ENCODE peak calls at places on chromosome 18, in nine cellular contexts. One of them, this sample, is unnamed.

GRCh38 chr18:26453370-26454030 is 94.9 kb downstream of the KCTD1 start:
- DNase-seq in adrenal gland: no peak
- DNase-seq in skeletal muscle cell: no peak
- DNase-seq in Peyer's patch: no peak
- DNase-seq in cardiac muscle cell: no peak
- DNase-seq in epithelial cell of esophagus: no peak
- DNase-seq in SK-N-SH: peak; percentile 43
- DNase-seq in fibroblast of lung: no peak
- DNase-seq in CD4-positive, alpha-beta memory T cell: no peak
- DNase-seq in this sample: no peak

GRCh38 chr18:58109251-58109650 is 65.2 kb downstream of the NEDD4L start:
- DNase-seq in adrenal gland: no peak
- DNase-seq in skeletal muscle cell: no peak
- DNase-seq in Peyer's patch: no peak
- DNase-seq in cardiac muscle cell: no peak
- DNase-seq in epithelial cell of esophagus: no peak
- DNase-seq in SK-N-SH: no peak
- DNase-seq in fibroblast of lung: no peak
- DNase-seq in CD4-positive, alpha-beta memory T cell: no peak
- DNase-seq in this sample: no peak

GRCh38 chr18:51107082-51107481 is 77.1 kb downstream of the SMAD4 start:
- DNase-seq in adrenal gland: peak; percentile 23
- DNase-seq in skeletal muscle cell: no peak
- DNase-seq in Peyer's patch: no peak
- DNase-seq in cardiac muscle cell: no peak
- DNase-seq in epithelial cell of esophagus: no peak
- DNase-seq in SK-N-SH: no peak
- DNase-seq in fibroblast of lung: no peak
- DNase-seq in CD4-positive, alpha-beta memory T cell: no peak
- DNase-seq in this sample: no peak

GRCh38 chr18:50559750-50560680 is at the start of gene MAPK4:
- DNase-seq in adrenal gland: peak; percentile 75
- DNase-seq in skeletal muscle cell: no peak
- DNase-seq in Peyer's patch: no peak
- DNase-seq in cardiac muscle cell: peak; percentile 76
- DNase-seq in epithelial cell of esophagus: peak; percentile 51
- DNase-seq in SK-N-SH: peak; percentile 89
- DNase-seq in fibroblast of lung: peak; percentile 2
- DNase-seq in CD4-positive, alpha-beta memory T cell: no peak
- DNase-seq in this sample: peak; percentile 33

GRCh38 chr18:77164762-77165485 is 32.3 kb upstream of the MBP start:
- DNase-seq in adrenal gland: no peak
- DNase-seq in skeletal muscle cell: no peak
- DNase-seq in Peyer's patch: no peak
- DNase-seq in cardiac muscle cell: no peak
- DNase-seq in epithelial cell of esophagus: no peak
- DNase-seq in SK-N-SH: no peak
- DNase-seq in fibroblast of lung: no peak
- DNase-seq in CD4-positive, alpha-beta memory T cell: no peak
- DNase-seq in this sample: no peak

GRCh38 chr18:45526120-45526841 is 89.0 kb upstream of the SLC14A2 start:
- DNase-seq in adrenal gland: no peak
- DNase-seq in skeletal muscle cell: no peak
- DNase-seq in Peyer's patch: no peak
- DNase-seq in cardiac muscle cell: no peak
- DNase-seq in epithelial cell of esophagus: no peak
- DNase-seq in SK-N-SH: peak; percentile 19
- DNase-seq in fibroblast of lung: peak; percentile 52
- DNase-seq in CD4-positive, alpha-beta memory T cell: no peak
- DNase-seq in this sample: no peak

GRCh38 chr18:45050712-45051639 is 370.3 kb downstream of the SETBP1 start:
- DNase-seq in adrenal gland: no peak
- DNase-seq in skeletal muscle cell: peak; percentile 86
- DNase-seq in Peyer's patch: no peak
- DNase-seq in cardiac muscle cell: no peak
- DNase-seq in epithelial cell of esophagus: peak; percentile 81
- DNase-seq in SK-N-SH: peak; percentile 12
- DNase-seq in fibroblast of lung: peak; percentile 98
- DNase-seq in CD4-positive, alpha-beta memory T cell: no peak
- DNase-seq in this sample: no peak

GRCh38 chr18:76493213-76494107 is 1.6 kb downstream of the ZNF516 start:
- DNase-seq in adrenal gland: peak; percentile 60
- DNase-seq in skeletal muscle cell: no peak
- DNase-seq in Peyer's patch: no peak
- DNase-seq in cardiac muscle cell: peak; percentile 45
- DNase-seq in epithelial cell of esophagus: peak; percentile 50
- DNase-seq in SK-N-SH: peak; percentile 33
- DNase-seq in fibroblast of lung: no peak
- DNase-seq in CD4-positive, alpha-beta memory T cell: peak; percentile 15
- DNase-seq in this sample: no peak

GRCh38 chr18:58194028-58194427 is 150.0 kb downstream of the NEDD4L start:
- DNase-seq in adrenal gland: no peak
- DNase-seq in skeletal muscle cell: no peak
- DNase-seq in Peyer's patch: no peak
- DNase-seq in cardiac muscle cell: peak; percentile 57
- DNase-seq in epithelial cell of esophagus: no peak
- DNase-seq in SK-N-SH: peak; percentile 57
- DNase-seq in fibroblast of lung: no peak
- DNase-seq in CD4-positive, alpha-beta memory T cell: no peak
- DNase-seq in this sample: no peak

GRCh38 chr18:10142496-10143160 is 228.8 kb downstream of the VAPA start:
- DNase-seq in adrenal gland: no peak
- DNase-seq in skeletal muscle cell: no peak
- DNase-seq in Peyer's patch: no peak
- DNase-seq in cardiac muscle cell: no peak
- DNase-seq in epithelial cell of esophagus: no peak
- DNase-seq in SK-N-SH: no peak
- DNase-seq in fibroblast of lung: peak; percentile 52
- DNase-seq in CD4-positive, alpha-beta memory T cell: no peak
- DNase-seq in this sample: no peak

GRCh38 chr18:524496-524895 is 24.0 kb upstream of the COLEC12 start:
- DNase-seq in adrenal gland: no peak
- DNase-seq in skeletal muscle cell: peak; percentile 69
- DNase-seq in Peyer's patch: no peak
- DNase-seq in cardiac muscle cell: no peak
- DNase-seq in epithelial cell of esophagus: no peak
- DNase-seq in SK-N-SH: no peak
- DNase-seq in fibroblast of lung: peak; percentile 63
- DNase-seq in CD4-positive, alpha-beta memory T cell: no peak
- DNase-seq in this sample: no peak

GRCh38 chr18:41072946-41073345 is 882.1 kb upstream of the PIK3C3 start:
- DNase-seq in adrenal gland: no peak
- DNase-seq in skeletal muscle cell: no peak
- DNase-seq in Peyer's patch: no peak
- DNase-seq in cardiac muscle cell: no peak
- DNase-seq in epithelial cell of esophagus: no peak
- DNase-seq in SK-N-SH: no peak
- DNase-seq in fibroblast of lung: peak; percentile 11
- DNase-seq in CD4-positive, alpha-beta memory T cell: no peak
- DNase-seq in this sample: no peak

DNA sequence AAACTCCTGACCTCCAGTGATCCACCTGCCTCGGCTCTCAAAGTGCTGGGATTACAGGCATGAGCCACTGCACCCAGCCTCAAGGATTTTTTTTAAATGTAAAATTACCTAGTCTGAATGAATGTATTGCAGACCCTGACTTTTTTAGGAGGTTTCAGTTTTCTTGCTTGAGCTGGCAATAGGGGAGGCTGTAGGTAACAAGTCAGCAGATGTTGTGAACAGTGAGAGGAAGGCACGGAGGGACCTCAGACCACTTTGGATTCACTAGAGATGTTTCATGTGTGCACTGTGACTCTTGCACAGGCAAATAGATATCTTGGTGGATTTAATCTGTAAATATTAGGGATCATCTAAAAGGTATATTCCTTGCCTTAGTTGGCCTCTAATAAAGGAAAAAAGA is 6.4 kb downstream of the NDUFV2 start:
- DNase-seq in adrenal gland: no peak
- DNase-seq in skeletal muscle cell: no peak
- DNase-seq in Peyer's patch: no peak
- DNase-seq in cardiac muscle cell: no peak
- DNase-seq in epithelial cell of esophagus: no peak
- DNase-seq in SK-N-SH: no peak
- DNase-seq in fibroblast of lung: no peak
- DNase-seq in CD4-positive, alpha-beta memory T cell: no peak
- DNase-seq in this sample: no peak
- H3K4me3 ChIP-seq in adrenal gland: no peak overlapping the region
- H3K4me3 ChIP-seq in skeletal muscle cell: no peak overlapping the region
- H3K4me3 ChIP-seq in Peyer's patch: no peak overlapping the region
- H3K4me3 ChIP-seq in cardiac muscle cell: no peak overlapping the region
- H3K4me3 ChIP-seq in epithelial cell of esophagus: no peak overlapping the region
- H3K4me3 ChIP-seq in SK-N-SH: no peak overlapping the region
- H3K4me3 ChIP-seq in fibroblast of lung: no peak overlapping the region
- H3K4me3 ChIP-seq in CD4-positive, alpha-beta memory T cell: no peak overlapping the region
- H3K4me3 ChIP-seq in this sample: no peak overlapping the region

GRCh38 chr18:3624818-3625716 is 175.1 kb downstream of the TGIF1 start:
- DNase-seq in adrenal gland: peak; percentile 67
- DNase-seq in skeletal muscle cell: peak; percentile 93
- DNase-seq in Peyer's patch: no peak
- DNase-seq in cardiac muscle cell: peak; percentile 7
- DNase-seq in epithelial cell of esophagus: peak; percentile 90
- DNase-seq in SK-N-SH: no peak
- DNase-seq in fibroblast of lung: peak; percentile 92
- DNase-seq in CD4-positive, alpha-beta memory T cell: peak; percentile 62
- DNase-seq in this sample: peak; percentile 42

GRCh38 chr18:3626927-3627240 is 176.9 kb downstream of the TGIF1 start:
- DNase-seq in adrenal gland: no peak
- DNase-seq in skeletal muscle cell: no peak
- DNase-seq in Peyer's patch: no peak
- DNase-seq in cardiac muscle cell: no peak
- DNase-seq in epithelial cell of esophagus: no peak
- DNase-seq in SK-N-SH: no peak
- DNase-seq in fibroblast of lung: no peak
- DNase-seq in CD4-positive, alpha-beta memory T cell: no peak
- DNase-seq in this sample: no peak

GRCh38 chr18:3625717-3626091 is 175.7 kb downstream of the TGIF1 start:
- DNase-seq in adrenal gland: no peak
- DNase-seq in skeletal muscle cell: no peak
- DNase-seq in Peyer's patch: no peak
- DNase-seq in cardiac muscle cell: no peak
- DNase-seq in epithelial cell of esophagus: no peak
- DNase-seq in SK-N-SH: no peak
- DNase-seq in fibroblast of lung: no peak
- DNase-seq in CD4-positive, alpha-beta memory T cell: no peak
- DNase-seq in this sample: no peak

GRCh38 chr18:3623769-3624545 is 174.0 kb downstream of the TGIF1 start:
- DNase-seq in adrenal gland: peak; percentile 91
- DNase-seq in skeletal muscle cell: peak; percentile 93
- DNase-seq in Peyer's patch: no peak
- DNase-seq in cardiac muscle cell: peak; percentile 70
- DNase-seq in epithelial cell of esophagus: peak; percentile 96
- DNase-seq in SK-N-SH: peak; percentile 70
- DNase-seq in fibroblast of lung: peak; percentile 96
- DNase-seq in CD4-positive, alpha-beta memory T cell: no peak
- DNase-seq in this sample: peak; percentile 85

DNA sequence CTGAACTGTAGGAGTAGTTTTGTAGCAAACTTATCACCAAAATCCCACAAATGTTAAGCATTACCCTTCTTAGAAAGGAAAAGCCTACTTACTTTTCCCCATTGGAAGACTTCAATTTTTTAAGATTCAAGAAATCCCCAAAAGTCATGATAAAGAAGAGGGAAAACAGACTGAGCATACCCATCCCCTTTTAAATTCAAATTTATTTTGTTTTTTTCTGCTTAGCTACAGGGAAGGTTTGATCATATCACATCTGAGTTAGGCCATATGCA is 174.5 kb downstream of the TGIF1 start:
- DNase-seq in adrenal gland: no peak
- DNase-seq in skeletal muscle cell: no peak
- DNase-seq in Peyer's patch: no peak
- DNase-seq in cardiac muscle cell: no peak
- DNase-seq in epithelial cell of esophagus: no peak
- DNase-seq in SK-N-SH: no peak
- DNase-seq in fibroblast of lung: no peak
- DNase-seq in CD4-positive, alpha-beta memory T cell: no peak
- DNase-seq in this sample: no peak
- H3K4me3 ChIP-seq in adrenal gland: no peak overlapping the region
- H3K4me3 ChIP-seq in skeletal muscle cell: peak overlapping the region; percentile 20
- H3K4me3 ChIP-seq in Peyer's patch: no peak overlapping the region
- H3K4me3 ChIP-seq in cardiac muscle cell: no peak overlapping the region
- H3K4me3 ChIP-seq in epithelial cell of esophagus: no peak overlapping the region
- H3K4me3 ChIP-seq in SK-N-SH: peak overlapping the region; percentile 53
- H3K4me3 ChIP-seq in fibroblast of lung: peak overlapping the region; percentile 50
- H3K4me3 ChIP-seq in CD4-positive, alpha-beta memory T cell: no peak overlapping the region
- H3K4me3 ChIP-seq in this sample: no peak overlapping the region

GRCh38 chr18:59783138-59783537 is 85.9 kb upstream of the CCBE1 start:
- DNase-seq in adrenal gland: peak; percentile 64
- DNase-seq in skeletal muscle cell: no peak
- DNase-seq in Peyer's patch: no peak
- DNase-seq in cardiac muscle cell: peak; percentile 59
- DNase-seq in epithelial cell of esophagus: peak; percentile 57
- DNase-seq in SK-N-SH: peak; percentile 68
- DNase-seq in fibroblast of lung: peak; percentile 79
- DNase-seq in CD4-positive, alpha-beta memory T cell: no peak
- DNase-seq in this sample: no peak

GRCh38 chr18:59784694-59785093 is 87.5 kb upstream of the CCBE1 start:
- DNase-seq in adrenal gland: peak; percentile 27
- DNase-seq in skeletal muscle cell: no peak
- DNase-seq in Peyer's patch: no peak
- DNase-seq in cardiac muscle cell: no peak
- DNase-seq in epithelial cell of esophagus: no peak
- DNase-seq in SK-N-SH: no peak
- DNase-seq in fibroblast of lung: no peak
- DNase-seq in CD4-positive, alpha-beta memory T cell: no peak
- DNase-seq in this sample: no peak

GRCh38 chr18:59792353-59792752 is 95.1 kb upstream of the CCBE1 start:
- DNase-seq in adrenal gland: no peak
- DNase-seq in skeletal muscle cell: no peak
- DNase-seq in Peyer's patch: no peak
- DNase-seq in cardiac muscle cell: no peak
- DNase-seq in epithelial cell of esophagus: no peak
- DNase-seq in SK-N-SH: no peak
- DNase-seq in fibroblast of lung: no peak
- DNase-seq in CD4-positive, alpha-beta memory T cell: no peak
- DNase-seq in this sample: no peak

GRCh38 chr18:59787998-59788875 is 91.0 kb upstream of the CCBE1 start:
- DNase-seq in adrenal gland: peak; percentile 42
- DNase-seq in skeletal muscle cell: peak; percentile 68
- DNase-seq in Peyer's patch: no peak
- DNase-seq in cardiac muscle cell: no peak
- DNase-seq in epithelial cell of esophagus: peak; percentile 67
- DNase-seq in SK-N-SH: no peak
- DNase-seq in fibroblast of lung: peak; percentile 81
- DNase-seq in CD4-positive, alpha-beta memory T cell: no peak
- DNase-seq in this sample: no peak
- H3K4me3 ChIP-seq in adrenal gland: no peak overlapping the region
- H3K4me3 ChIP-seq in skeletal muscle cell: peak overlapping the region; percentile 8
- H3K4me3 ChIP-seq in Peyer's patch: no peak overlapping the region
- H3K4me3 ChIP-seq in cardiac muscle cell: no peak overlapping the region
- H3K4me3 ChIP-seq in epithelial cell of esophagus: no peak overlapping the region
- H3K4me3 ChIP-seq in SK-N-SH: no peak overlapping the region
- H3K4me3 ChIP-seq in fibroblast of lung: peak overlapping the region; percentile 7
- H3K4me3 ChIP-seq in CD4-positive, alpha-beta memory T cell: no peak overlapping the region
- H3K4me3 ChIP-seq in this sample: no peak overlapping the region

DNA sequence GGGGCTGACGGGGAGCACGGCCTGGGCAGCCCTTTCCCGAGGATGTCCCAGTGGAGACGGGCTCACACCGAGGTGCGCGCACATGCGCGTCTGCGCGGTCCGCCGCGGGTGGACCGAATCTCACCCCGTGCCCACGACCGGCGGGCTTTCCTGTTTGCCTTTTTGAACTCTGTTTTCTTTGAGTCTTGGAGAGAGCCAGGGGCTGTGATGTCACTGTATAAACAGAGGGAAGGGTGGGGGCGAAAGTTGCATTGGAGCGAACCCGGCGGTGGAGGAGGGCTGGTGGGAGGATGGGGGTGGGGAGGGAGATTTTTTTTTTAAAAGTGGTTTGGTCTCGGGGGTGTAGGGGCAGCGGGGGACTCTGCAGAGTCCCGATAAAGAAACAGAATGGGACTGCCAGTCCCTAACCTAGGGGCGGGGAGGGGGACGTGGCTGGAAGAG is 141.2 kb upstream of the CTAGE1 start:
- DNase-seq in adrenal gland: peak; percentile 88
- DNase-seq in skeletal muscle cell: no peak
- DNase-seq in Peyer's patch: no peak
- DNase-seq in cardiac muscle cell: peak; percentile 75
- DNase-seq in epithelial cell of esophagus: peak; percentile 59
- DNase-seq in SK-N-SH: peak; percentile 33
- DNase-seq in fibroblast of lung: peak; percentile 79
- DNase-seq in CD4-positive, alpha-beta memory T cell: no peak
- DNase-seq in this sample: peak; percentile 47
- H3K4me3 ChIP-seq in adrenal gland: no peak overlapping the region
- H3K4me3 ChIP-seq in skeletal muscle cell: peak overlapping the region; percentile 52
- H3K4me3 ChIP-seq in Peyer's patch: peak overlapping the region; percentile 65
- H3K4me3 ChIP-seq in cardiac muscle cell: peak overlapping the region; percentile 46
- H3K4me3 ChIP-seq in epithelial cell of esophagus: peak overlapping the region; percentile 48
- H3K4me3 ChIP-seq in SK-N-SH: peak overlapping the region; percentile 68
- H3K4me3 ChIP-seq in fibroblast of lung: peak overlapping the region; percentile 45
- H3K4me3 ChIP-seq in CD4-positive, alpha-beta memory T cell: no peak overlapping the region
- H3K4me3 ChIP-seq in this sample: peak overlapping the region; percentile 56

This sample was measured in transverse colon.